ENCODE peak calls at places on chromosomes 1 and 21, in four cellular contexts. S is WTC11, H is gastrocnemius medialis, L is fibroblast of pulmonary artery. G is an unnamed sample.

GRCh38 chr1:168623838-168624237 is 47.4 kb downstream of the XCL1 start:
- DNase-seq in H (no peak), S (no peak), L (no peak), G (no peak)

GRCh38 chr1:244659694-244660093 is 6.8 kb downstream of the DESI2 start:
- DNase-seq in S (no peak), H (no peak), L (no peak), G (no peak)

GRCh38 chr1:225448146-225448805 is 20.4 kb upstream of the LBR start:
- DNase-seq in S (no peak), H (no peak), L (no peak), G (no peak)

GRCh38 chr21:32653326-32653901 is 41.2 kb upstream of the CFAP298 start:
- DNase-seq in L (peak; percentile 47), H (no peak), S (peak; percentile 40), G (peak; percentile 27)

GRCh38 chr1:173093721-173094450 is 43.1 kb upstream of the TNFSF18 start:
- DNase-seq in L (no peak), H (no peak), S (no peak), G (no peak)

GRCh38 chr1:187244623-187245022 is 415.9 kb downstream of the PLA2G4A start:
- DNase-seq in H (no peak), S (no peak), L (peak; percentile 11), G (peak; percentile 73)

GRCh38 chr1:40997096-40997495 is 17.6 kb downstream of the CTPS1 start:
- DNase-seq in S (no peak), H (no peak), L (no peak), G (no peak)

GRCh38 chr1:67711150-67711849 is 26.3 kb downstream of the GADD45A start:
- DNase-seq in H (no peak), S (no peak), L (no peak), G (no peak)

GRCh38 chr1:175206687-175207086 is 14.1 kb upstream of the KIAA0040 start:
- DNase-seq in S (no peak), H (no peak), L (peak; percentile 24), G (peak; percentile 92)

GRCh38 chr1:57597036-57597435 is 173.2 kb upstream of the DAB1 start:
- DNase-seq in H (no peak), S (no peak), L (no peak), G (no peak)

GRCh38 chr1:94247146-94248094 is 10.0 kb upstream of the ARHGAP29 start:
- DNase-seq in S (peak; percentile 90), L (peak; percentile 70), H (peak; percentile 60), G (peak; percentile 72)

GRCh38 chr1:94727846-94728715 is 92.1 kb upstream of the SLC44A3 start:
- DNase-seq in L (peak; percentile 83), H (no peak), S (no peak), G (peak; percentile 85)

GRCh38 chr1:108199781-108200626 is at the start of gene SLC25A24:
- DNase-seq in S (peak; percentile 79), H (peak; percentile 70), L (peak; percentile 77), G (peak; percentile 81)

GRCh38 chr1:43540653-43541071 is 10.0 kb downstream of the PTPRF start:
- DNase-seq in L (no peak), H (no peak), S (no peak), G (no peak)

GRCh38 chr1:61157420-61157987 is 75.1 kb downstream of the NFIA start:
- DNase-seq in L (peak; percentile 67), S (no peak), H (no peak), G (no peak)

GRCh38 chr1:180167721-180168467 is 13.2 kb downstream of the QSOX1 start:
- DNase-seq in S (peak; percentile 80), H (peak; percentile 96), L (no peak), G (peak; percentile 97)

GRCh38 chr1:205554016-205554811 is 49.7 kb downstream of the CDK18 start:
- DNase-seq in S (no peak), H (no peak), L (no peak), G (no peak)

GRCh38 chr1:156439771-156440183 is 60.8 kb downstream of the MEF2D start:
- DNase-seq in S (peak; percentile 75), L (no peak), H (no peak), G (no peak)

GRCh38 chr1:32066489-32066873 is 6.3 kb upstream of the TMEM39B start:
- DNase-seq in L (peak; percentile 96), H (peak; percentile 67), S (no peak), G (peak; percentile 99)

GRCh38 chr1:66446261-66447001 is 87.5 kb upstream of the SGIP1 start:
- DNase-seq in H (no peak), S (no peak), L (peak; percentile 87), G (peak; percentile 68)

GRCh38 chr1:9235123-9235513 is 544 bp downstream of the H6PD start:
- DNase-seq in H (peak; percentile 41), S (no peak), L (peak; percentile 78), G (peak; percentile 65)

GRCh38 chr1:224058303-224058702 is 55.6 kb upstream of the FBXO28 start:
- DNase-seq in H (no peak), L (peak; percentile 31), S (no peak), G (peak; percentile 81)

GRCh38 chr1:242016518-242016917 is 17.6 kb upstream of the MAP1LC3C start:
- DNase-seq in L (no peak), H (no peak), S (no peak), G (no peak)

GRCh38 chr1:160629286-160630210 is 17.3 kb downstream of the SLAMF1 start:
- DNase-seq in L (no peak), S (no peak), H (peak; percentile 34), G (no peak)

GRCh38 chr1:5620997-5621396 is 371.2 kb downstream of the NPHP4 start:
- DNase-seq in H (no peak), L (no peak), S (peak; percentile 21), G (peak; percentile 43)

GRCh38 chr1:7993593-7994479 is 32.3 kb downstream of the ERRFI1 start:
- DNase-seq in S (no peak), L (peak; percentile 58), H (no peak), G (no peak)

DNA sequence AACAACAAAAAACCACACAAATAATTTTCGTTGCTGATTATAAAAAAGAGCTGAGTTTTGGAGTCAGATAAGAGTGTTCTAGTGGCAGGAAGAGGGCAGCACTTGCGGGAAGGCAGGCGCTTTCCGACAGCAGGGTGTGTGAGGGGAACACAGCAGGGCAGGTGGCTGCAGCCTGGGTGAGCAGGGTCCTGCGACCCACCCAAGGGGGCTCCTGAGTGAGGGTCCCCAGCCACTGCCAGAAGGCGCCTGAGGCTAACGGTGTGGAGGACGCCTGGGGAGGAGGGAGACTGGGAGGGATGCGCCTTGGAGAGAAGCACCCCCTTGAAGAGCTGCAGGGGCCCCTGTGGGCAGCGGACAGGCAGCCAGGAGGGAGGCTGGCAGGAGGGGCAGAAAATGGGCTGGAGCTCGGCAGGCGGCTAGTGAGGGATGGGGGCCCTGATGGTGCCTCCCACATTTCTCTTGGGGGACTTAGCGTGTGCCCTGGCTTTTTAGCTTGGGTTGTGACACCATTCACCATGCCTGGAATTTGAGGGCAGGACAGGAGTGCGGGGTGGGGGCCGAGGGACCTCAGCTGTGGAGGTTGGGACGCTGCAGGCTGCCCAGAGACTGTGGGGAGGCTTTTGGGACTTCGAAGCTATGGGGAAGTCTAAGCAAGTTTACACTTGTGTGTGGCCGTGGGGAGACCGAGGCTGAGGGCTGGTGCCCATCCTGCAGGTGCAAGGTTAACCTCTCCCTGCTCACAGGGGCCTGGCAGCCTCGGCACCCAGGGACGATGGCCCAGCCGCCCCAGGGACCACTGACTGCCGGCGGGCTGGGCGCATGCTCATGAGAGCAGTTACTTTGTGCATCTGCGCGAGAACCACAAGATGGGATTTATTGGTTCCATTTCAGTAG is 111.4 kb downstream of the SIK1 start:
- DNase-seq in L (no peak), H (no peak), S (no peak), G (no peak)
- TF ChIP-seq CTCF in L (no peak), H (no peak), S (no peak), G (no peak)

GRCh38 chr21:46111857-46112730 is 14.2 kb downstream of the COL6A2 start:
- DNase-seq in L (no peak), S (no peak), H (peak; percentile 8), G (no peak)

GRCh38 chr21:46111193-46111571 is 13.3 kb downstream of the COL6A2 start:
- DNase-seq in H (peak; percentile 5), L (no peak), S (no peak), G (no peak)

GRCh38 chr21:46108827-46109226 is 10.9 kb downstream of the COL6A2 start:
- DNase-seq in L (no peak), H (no peak), S (no peak), G (no peak)

GRCh38 chr21:46109251-46110221 is 11.6 kb downstream of the COL6A2 start:
- DNase-seq in H (peak; percentile 6), L (no peak), S (no peak), G (no peak)

DNA sequence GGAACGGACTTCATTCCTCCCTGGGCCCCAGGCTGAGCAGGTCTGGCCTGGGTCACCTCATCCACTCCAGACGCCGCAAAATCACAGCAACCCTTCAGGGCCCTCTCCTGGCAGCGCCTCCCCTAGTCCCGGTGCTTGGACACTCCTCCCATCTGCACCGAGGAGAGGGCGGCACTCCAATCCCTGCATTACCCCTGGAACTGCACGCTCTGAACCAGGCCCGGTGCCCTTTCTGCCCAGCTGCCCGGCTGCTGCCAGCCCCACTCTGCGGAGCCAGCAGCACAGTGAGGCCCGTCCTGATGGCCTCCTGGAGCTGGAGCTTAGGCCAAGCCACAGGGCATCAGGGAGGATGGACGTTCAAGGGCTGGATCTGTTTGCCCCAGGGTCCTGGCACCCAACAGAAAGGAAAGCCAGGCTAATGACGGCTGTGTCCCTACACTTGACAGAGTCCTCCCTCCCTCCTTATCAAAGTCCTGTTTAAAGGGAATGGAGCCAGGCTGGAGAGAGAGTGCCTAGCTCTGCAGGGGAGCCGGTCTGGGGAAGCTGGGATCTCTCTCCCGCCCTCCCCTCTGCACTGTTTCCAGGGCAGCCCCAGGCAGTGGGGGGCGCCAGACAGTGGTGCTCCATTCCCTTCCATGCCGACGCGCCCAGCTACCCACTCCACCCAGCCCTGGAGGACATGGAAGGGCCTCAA is 12.7 kb downstream of the COL6A2 start:
- DNase-seq in H (peak; percentile 25), S (peak; percentile 25), L (no peak), G (no peak)
- TF ChIP-seq CTCF in H (no peak), S (no peak), L (no peak), G (no peak)

GRCh38 chr1:54406339-54407181 is at the start of gene SSBP3:
- DNase-seq in H (peak; percentile 90), L (peak; percentile 95), S (peak; percentile 92), G (peak; percentile 91)
- TF ChIP-seq CTCF in H (peak; percentile 19), L (no peak), S (no peak), G (no peak)

GRCh38 chr1:85049735-85050166 is 1.5 kb upstream of the MCOLN3 start:
- DNase-seq in S (peak; percentile 29), H (no peak), L (no peak), G (no peak)
- TF ChIP-seq CTCF in S (no peak), H (no peak), L (no peak), G (no peak)

G was measured in MCF 10A.